ENCODE peak calls at places on chromosomes 12 and 14, in four cellular contexts. M is upper lobe of right lung, O is A549, V is fibroblast of mammary gland. H is an unnamed sample.
A peak's percentile ranks its signal among the peaks of the same experiment; 100 is the strongest.

GRCh38 chr12:125696044-125696443 is 630.8 kb downstream of the AACS start:
- DNase-seq in M (no peak), V (no peak), O (no peak), H (no peak)

GRCh38 chr14:102917469-102918211 is 4.8 kb upstream of the AMN start:
- DNase-seq in O (peak; percentile 52), V (peak; percentile 32), M (peak; percentile 80), H (peak; percentile 39)

GRCh38 chr14:85531594-85532391 is 1.8 kb downstream of the FLRT2 start:
- DNase-seq in M (peak; percentile 74), V (peak; percentile 85), O (peak; percentile 32), H (peak; percentile 84)

GRCh38 chr14:51889851-51890250 is 29.4 kb downstream of the GNG2 start:
- DNase-seq in O (no peak), V (peak; percentile 6), M (no peak), H (no peak)

GRCh38 chr12:106274575-106275081 is 26.8 kb upstream of the CKAP4 start:
- DNase-seq in V (peak; percentile 49), M (no peak), O (no peak), H (peak; percentile 46)

GRCh38 chr12:113226696-113227095 is 5.4 kb downstream of the TPCN1 start:
- DNase-seq in V (no peak), M (no peak), O (no peak), H (no peak)

GRCh38 chr12:17992002-17992656 is 97.9 kb downstream of the RERGL start:
- DNase-seq in M (no peak), V (peak; percentile 59), O (peak; percentile 3), H (peak; percentile 57)

GRCh38 chr12:51721281-51721940 is 127.1 kb downstream of the FIGNL2 start:
- DNase-seq in O (no peak), M (peak; percentile 72), V (peak; percentile 29), H (peak; percentile 34)

GRCh38 chr12:113700943-113701342 is 229.3 kb upstream of the LHX5 start:
- DNase-seq in M (no peak), V (peak; percentile 49), O (no peak), H (peak; percentile 80)

GRCh38 chr12:32568241-32568640 is 110.9 kb upstream of the DNM1L start:
- DNase-seq in V (peak; percentile 86), M (no peak), O (peak; percentile 15), H (peak; percentile 93)

GRCh38 chr14:97757491-97757890 is 960.3 kb downstream of the VRK1 start:
- DNase-seq in M (no peak), V (no peak), O (no peak), H (no peak)

GRCh38 chr12:131276501-131277185 is 322.9 kb downstream of the ADGRD1 start:
- DNase-seq in O (no peak), V (no peak), M (peak; percentile 10), H (no peak)

GRCh38 chr12:67433393-67434175 is 164.4 kb downstream of the CAND1 start:
- DNase-seq in M (no peak), O (no peak), V (peak; percentile 71), H (peak; percentile 53)

GRCh38 chr12:46371718-46372130 is 849 bp downstream of the SLC38A2 start:
- DNase-seq in M (peak; percentile 90), V (no peak), O (peak; percentile 56), H (peak; percentile 67)

GRCh38 chr12:72024613-72025012 is 86.0 kb downstream of the TPH2 start:
- DNase-seq in M (no peak), V (no peak), O (no peak), H (no peak)

GRCh38 chr12:88371416-88372183 is 208.7 kb downstream of the KITLG start:
- DNase-seq in O (no peak), M (no peak), V (peak; percentile 92), H (peak; percentile 33)

GRCh38 chr14:24840204-24840893 is 206.4 kb upstream of the GZMB start:
- DNase-seq in V (no peak), M (no peak), O (no peak), H (no peak)

GRCh38 chr12:124458220-124458991 is 109.0 kb downstream of the NCOR2 start:
- DNase-seq in O (no peak), M (no peak), V (no peak), H (no peak)

GRCh38 chr12:124456652-124457152 is 110.7 kb downstream of the NCOR2 start:
- DNase-seq in O (no peak), M (no peak), V (no peak), H (no peak)

GRCh38 chr12:124458992-124459851 is 108.2 kb downstream of the NCOR2 start:
- DNase-seq in M (no peak), O (no peak), V (no peak), H (no peak)

GRCh38 chr12:124456133-124456651 is 111.2 kb downstream of the NCOR2 start:
- DNase-seq in M (no peak), V (no peak), O (no peak), H (no peak)

GRCh38 chr12:124457287-124458219 is 109.9 kb downstream of the NCOR2 start:
- DNase-seq in O (no peak), V (peak; percentile 61), M (peak; percentile 83), H (peak; percentile 65)
- H3K4me3 ChIP-seq in O (no peak overlapping the region), V (no peak overlapping the region), M (peak overlapping the region; percentile 42), H (peak overlapping the region; percentile 28)

DNA sequence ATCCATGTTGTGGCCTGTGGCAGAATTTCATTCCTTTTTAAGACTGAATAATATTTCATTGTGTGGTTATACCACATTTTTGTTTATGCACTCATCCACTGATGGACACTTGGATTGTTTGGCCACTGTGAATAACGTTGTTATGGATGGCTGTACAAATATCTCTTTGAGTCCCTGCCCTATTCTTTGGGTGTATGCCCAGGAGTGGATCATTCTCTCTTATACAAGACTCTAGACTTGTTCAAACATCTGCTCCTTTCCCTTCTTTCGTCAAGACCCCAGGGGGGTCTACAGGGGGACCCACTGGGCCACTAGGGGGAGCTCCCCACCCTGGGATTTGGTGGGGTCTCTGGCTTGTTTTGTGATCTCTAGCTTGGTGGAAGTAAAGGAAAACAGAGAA is 77.4 kb downstream of the FBXL14 start:
- DNase-seq in O (no peak), V (peak; percentile 96), M (no peak), H (peak; percentile 91)
- TF ChIP-seq CTCF in O (peak; percentile 33), V (peak; percentile 55), M (peak; percentile 36), H (peak; percentile 49)

DNA sequence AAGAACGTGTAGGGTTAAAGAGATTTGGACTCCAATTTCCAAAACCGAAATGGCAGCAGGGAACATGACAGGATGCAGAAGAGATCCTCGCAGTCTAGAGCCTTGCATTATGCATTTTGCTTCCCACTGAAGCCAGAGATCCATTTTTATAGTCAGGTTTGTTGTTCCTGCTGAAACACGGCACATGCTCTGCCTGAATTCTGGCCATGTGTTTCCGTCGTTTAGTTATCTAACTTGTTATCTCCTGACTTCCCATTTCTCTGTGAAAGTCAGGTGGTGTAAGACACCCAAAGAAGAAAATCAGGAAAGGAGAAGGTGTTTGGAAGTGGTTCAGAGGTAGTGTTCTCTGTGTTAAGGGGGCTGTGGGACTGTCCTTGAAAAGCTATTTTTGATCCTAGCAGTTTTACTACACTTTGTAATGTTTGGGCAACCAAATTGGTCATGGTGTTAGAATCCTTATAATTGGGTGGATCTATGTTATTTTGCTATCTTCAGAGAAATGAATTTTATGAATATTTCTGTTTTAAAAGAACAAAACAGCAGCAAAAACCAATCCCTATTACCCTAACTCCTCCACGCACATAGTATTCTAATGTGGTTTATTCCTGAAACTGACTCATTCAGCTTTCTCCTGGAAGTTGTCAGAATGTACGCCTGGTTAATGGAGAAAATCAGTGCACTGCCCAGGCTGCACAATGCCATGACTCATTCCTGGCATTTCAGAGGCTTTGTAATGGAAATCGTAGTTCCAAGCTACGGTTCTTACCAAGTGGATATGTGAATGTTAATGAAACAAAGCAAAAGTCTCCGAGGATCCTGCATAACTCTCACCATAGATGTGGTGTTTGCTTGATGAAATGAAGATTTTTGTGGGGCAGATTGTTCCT is 110.1 kb downstream of the SAMD4A start:
- DNase-seq in V (peak; percentile 97), M (no peak), O (peak; percentile 69), H (peak; percentile 97)
- H3K4me3 ChIP-seq in V (peak overlapping the region; percentile 20), M (no peak overlapping the region), O (peak overlapping the region; percentile 6), H (peak overlapping the region; percentile 29)

DNA sequence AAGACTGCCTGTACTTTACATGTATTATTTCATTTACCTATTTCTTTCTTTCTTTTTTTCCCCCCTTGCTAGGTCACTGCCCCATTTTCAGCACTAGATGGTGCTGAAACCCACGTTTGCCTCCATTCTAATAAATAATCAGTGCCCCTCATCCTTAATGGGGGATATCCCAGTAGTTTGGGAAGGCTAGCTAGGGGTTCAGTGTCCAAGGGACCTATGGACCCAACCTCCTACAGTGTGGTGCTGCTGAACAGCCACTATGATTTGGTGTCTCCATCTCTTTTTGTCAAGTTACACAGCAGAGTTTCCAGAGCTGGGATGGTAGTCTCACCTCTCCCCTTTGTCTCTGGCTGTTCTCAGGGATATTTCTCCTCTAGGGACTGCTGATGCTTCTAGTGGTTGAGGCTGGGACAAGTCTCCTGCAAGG is 6.5 kb upstream of the HCFC2 start:
- DNase-seq in M (no peak), V (peak; percentile 31), O (no peak), H (peak; percentile 47)
- TF ChIP-seq CTCF in M (peak; percentile 62), V (peak; percentile 78), O (peak; percentile 49), H (peak; percentile 80)

GRCh38 chr12:53201170-53201541 is 5.9 kb downstream of the ITGB7 start:
- DNase-seq in O (no peak), V (no peak), M (no peak), H (no peak)
- H3K4me3 ChIP-seq in O (no peak overlapping the region), V (no peak overlapping the region), M (no peak overlapping the region), H (no peak overlapping the region)

GRCh38 chr12:116735951-116736599 is 1.8 kb downstream of the SPRING1 start:
- DNase-seq in O (no peak), V (no peak), M (peak; percentile 76), H (no peak)

GRCh38 chr12:116739381-116739887 is 1.3 kb downstream of the RNFT2 start:
- DNase-seq in M (no peak), O (no peak), V (no peak), H (no peak)

GRCh38 chr12:116736962-116737773 is 701 bp downstream of the SPRING1 start:
- DNase-seq in V (no peak), M (no peak), O (peak; percentile 43), H (no peak)

GRCh38 chr12:116735084-116735483 is 2.8 kb downstream of the SPRING1 start:
- DNase-seq in V (no peak), M (no peak), O (no peak), H (no peak)

DNA sequence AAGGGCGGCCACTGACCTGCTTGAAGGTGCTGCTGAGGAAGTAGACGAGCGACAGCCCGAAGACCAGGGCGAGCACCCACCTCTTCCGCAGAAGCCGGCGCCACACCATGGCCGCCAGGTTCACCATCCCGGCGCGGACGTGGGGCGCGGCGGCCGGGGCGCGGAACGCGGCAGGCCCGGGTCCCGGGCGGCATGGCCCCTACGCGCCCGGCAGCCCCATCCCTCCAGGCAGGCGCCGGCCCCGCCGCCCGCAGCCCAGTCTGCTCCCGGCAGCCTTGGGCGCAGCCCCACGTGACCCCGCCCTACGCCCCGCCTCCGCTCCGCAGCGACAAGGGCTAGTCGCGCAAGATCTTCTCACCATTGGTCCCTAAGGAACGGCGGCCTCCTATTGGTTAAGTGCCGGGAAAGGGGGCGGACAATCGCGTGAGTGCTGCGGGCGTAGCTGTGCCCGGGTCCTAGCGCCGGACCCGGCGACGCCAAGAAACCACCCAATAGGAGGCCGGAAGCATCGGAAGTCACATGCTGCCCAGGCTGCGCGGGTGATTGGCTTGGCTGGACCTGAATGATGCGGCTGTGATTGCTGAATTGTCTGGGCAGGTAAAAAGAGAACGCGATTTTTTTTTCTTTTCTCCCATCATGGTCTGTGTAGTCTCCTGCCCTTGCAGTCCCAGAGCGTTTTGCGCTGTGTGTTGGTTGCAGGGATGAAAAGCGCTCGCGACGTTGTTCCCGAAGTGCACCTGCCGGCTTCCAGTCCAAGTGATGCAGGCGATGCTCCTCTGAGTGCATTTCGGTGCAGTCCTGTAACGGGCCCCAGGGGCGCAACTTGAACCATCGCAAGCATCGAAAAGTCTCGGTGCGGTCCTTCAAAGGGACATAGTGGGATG is at the start of the genes RNFT2 and SPRING1:
- DNase-seq in M (peak; percentile 99), O (peak; percentile 100), V (peak; percentile 99), H (peak; percentile 99)
- TF ChIP-seq CTCF in M (no peak), O (no peak), V (no peak), H (no peak)

GRCh38 chr12:50050119-50050385 is 7.3 kb upstream of the ASIC1 start:
- DNase-seq in O (no peak), M (no peak), V (no peak), H (no peak)
- H3K4me3 ChIP-seq in O (no peak overlapping the region), M (peak overlapping the region; percentile 36), V (no peak overlapping the region), H (no peak overlapping the region)

H was measured in fibroblast of the aortic adventitia.